ENCODE peak calls at places on chromosomes 13 and 19, in six cellular contexts. One of them, this sample, is unnamed.

GRCh38 chr13:29529755-29530154 is 65.7 kb downstream of the SLC7A1 start:
- DNase-seq in astrocyte: no peak
- DNase-seq in PC-3: no peak
- DNase-seq in mammary epithelial cell: no peak
- DNase-seq in neural progenitor cell: no peak
- DNase-seq in GM12878: no peak
- DNase-seq in this sample: no peak

GRCh38 chr19:2136796-2137195 is 14.6 kb downstream of the AP3D1 start:
- DNase-seq in neural progenitor cell: no peak
- DNase-seq in PC-3: no peak
- DNase-seq in GM12878: no peak
- DNase-seq in astrocyte: no peak
- DNase-seq in mammary epithelial cell: no peak
- DNase-seq in this sample: no peak

GRCh38 chr13:48233886-48234488 is 981 bp downstream of the ITM2B start:
- DNase-seq in GM12878: peak; percentile 30
- DNase-seq in astrocyte: peak; percentile 55
- DNase-seq in mammary epithelial cell: no peak
- DNase-seq in PC-3: peak; percentile 29
- DNase-seq in neural progenitor cell: peak; percentile 26
- DNase-seq in this sample: no peak

GRCh38 chr13:94464771-94465170 is 14.7 kb downstream of the DCT start:
- DNase-seq in neural progenitor cell: no peak
- DNase-seq in mammary epithelial cell: no peak
- DNase-seq in GM12878: no peak
- DNase-seq in astrocyte: no peak
- DNase-seq in PC-3: no peak
- DNase-seq in this sample: no peak

GRCh38 chr13:108903613-108904012 is 274.2 kb downstream of the MYO16 start:
- DNase-seq in GM12878: no peak
- DNase-seq in PC-3: no peak
- DNase-seq in mammary epithelial cell: no peak
- DNase-seq in neural progenitor cell: no peak
- DNase-seq in astrocyte: no peak
- DNase-seq in this sample: no peak

GRCh38 chr19:13969897-13970296 is 17.6 kb downstream of the DCAF15 start:
- DNase-seq in PC-3: no peak
- DNase-seq in neural progenitor cell: no peak
- DNase-seq in astrocyte: no peak
- DNase-seq in GM12878: no peak
- DNase-seq in mammary epithelial cell: no peak
- DNase-seq in this sample: no peak

GRCh38 chr13:46866150-46866549 is 30.7 kb downstream of the HTR2A start:
- DNase-seq in neural progenitor cell: peak; percentile 4
- DNase-seq in mammary epithelial cell: peak; percentile 57
- DNase-seq in GM12878: no peak
- DNase-seq in PC-3: peak; percentile 48
- DNase-seq in astrocyte: peak; percentile 8
- DNase-seq in this sample: peak; percentile 2

GRCh38 chr13:76861859-76862258 is 24.3 kb downstream of the KCTD12 start:
- DNase-seq in GM12878: no peak
- DNase-seq in neural progenitor cell: no peak
- DNase-seq in astrocyte: no peak
- DNase-seq in PC-3: no peak
- DNase-seq in mammary epithelial cell: no peak
- DNase-seq in this sample: no peak

GRCh38 chr13:18951412-18951811 is 230.2 kb downstream of the TUBA3C start:
- DNase-seq in mammary epithelial cell: no peak
- DNase-seq in GM12878: no peak
- DNase-seq in neural progenitor cell: no peak
- DNase-seq in PC-3: no peak
- DNase-seq in astrocyte: no peak
- DNase-seq in this sample: no peak

GRCh38 chr19:23996549-23996948 is 81.9 kb downstream of the ZNF726 start:
- DNase-seq in mammary epithelial cell: no peak
- DNase-seq in PC-3: peak; percentile 20
- DNase-seq in neural progenitor cell: peak; percentile 23
- DNase-seq in GM12878: no peak
- DNase-seq in astrocyte: no peak
- DNase-seq in this sample: no peak

GRCh38 chr19:27672309-27673047 is 1540.5 kb downstream of the UQCRFS1 start:
- DNase-seq in mammary epithelial cell: no peak
- DNase-seq in astrocyte: no peak
- DNase-seq in PC-3: no peak
- DNase-seq in GM12878: no peak
- DNase-seq in neural progenitor cell: no peak
- DNase-seq in this sample: no peak

GRCh38 chr19:5080030-5080644 is 111.2 kb downstream of the KDM4B start:
- DNase-seq in PC-3: no peak
- DNase-seq in neural progenitor cell: no peak
- DNase-seq in astrocyte: no peak
- DNase-seq in GM12878: no peak
- DNase-seq in mammary epithelial cell: no peak
- DNase-seq in this sample: no peak

GRCh38 chr13:72198967-72199601 is 332.1 kb upstream of the DACH1 start:
- DNase-seq in astrocyte: no peak
- DNase-seq in neural progenitor cell: no peak
- DNase-seq in mammary epithelial cell: no peak
- DNase-seq in GM12878: no peak
- DNase-seq in PC-3: no peak
- DNase-seq in this sample: no peak

GRCh38 chr19:2123682-2124387 is 27.1 kb downstream of the IZUMO4 start:
- DNase-seq in PC-3: no peak
- DNase-seq in neural progenitor cell: peak; percentile 77
- DNase-seq in astrocyte: no peak
- DNase-seq in mammary epithelial cell: no peak
- DNase-seq in GM12878: no peak
- DNase-seq in this sample: no peak

GRCh38 chr13:108786578-108787100 is 157.2 kb downstream of the MYO16 start:
- DNase-seq in astrocyte: no peak
- DNase-seq in neural progenitor cell: peak; percentile 20
- DNase-seq in GM12878: no peak
- DNase-seq in PC-3: no peak
- DNase-seq in mammary epithelial cell: no peak
- DNase-seq in this sample: no peak

GRCh38 chr19:45469835-45470146 is 2.0 kb downstream of the FOSB start:
- DNase-seq in mammary epithelial cell: no peak
- DNase-seq in GM12878: no peak
- DNase-seq in PC-3: no peak
- DNase-seq in neural progenitor cell: no peak
- DNase-seq in astrocyte: no peak
- DNase-seq in this sample: no peak

GRCh38 chr13:74052402-74052928 is 81.7 kb downstream of the KLF12 start:
- DNase-seq in mammary epithelial cell: no peak
- DNase-seq in neural progenitor cell: no peak
- DNase-seq in astrocyte: no peak
- DNase-seq in PC-3: no peak
- DNase-seq in GM12878: no peak
- DNase-seq in this sample: no peak
- H3K79me2 ChIP-seq in mammary epithelial cell: peaks cover 71% of the 10 kb centered on the region
- H3K79me2 ChIP-seq in neural progenitor cell: peaks cover 10% of the 10 kb centered on the region
- H3K79me2 ChIP-seq in astrocyte: peaks cover 93% of the 10 kb centered on the region
- H3K79me2 ChIP-seq in PC-3: no peaks in the 10 kb centered on the region
- H3K79me2 ChIP-seq in GM12878: no peaks in the 10 kb centered on the region
- H3K79me2 ChIP-seq in this sample: peaks cover 9% of the 10 kb centered on the region

GRCh38 chr13:112982281-112983041 is 13.4 kb downstream of the MCF2L start:
- DNase-seq in astrocyte: no peak
- DNase-seq in GM12878: no peak
- DNase-seq in neural progenitor cell: no peak
- DNase-seq in PC-3: no peak
- DNase-seq in mammary epithelial cell: no peak
- DNase-seq in this sample: no peak
- H3K9ac ChIP-seq in astrocyte: no peak overlapping the region
- H3K9ac ChIP-seq in GM12878: no peak overlapping the region
- H3K9ac ChIP-seq in neural progenitor cell: no peak overlapping the region
- H3K9ac ChIP-seq in PC-3: no peak overlapping the region
- H3K9ac ChIP-seq in mammary epithelial cell: no peak overlapping the region
- H3K9ac ChIP-seq in this sample: no peak overlapping the region

GRCh38 chr13:60720590-60720989 is 323.6 kb downstream of the TDRD3 start:
- DNase-seq in mammary epithelial cell: no peak
- DNase-seq in GM12878: no peak
- DNase-seq in neural progenitor cell: no peak
- DNase-seq in PC-3: no peak
- DNase-seq in astrocyte: no peak
- DNase-seq in this sample: no peak

GRCh38 chr13:60721063-60721462 is 324.0 kb downstream of the TDRD3 start:
- DNase-seq in mammary epithelial cell: no peak
- DNase-seq in neural progenitor cell: no peak
- DNase-seq in astrocyte: no peak
- DNase-seq in GM12878: no peak
- DNase-seq in PC-3: no peak
- DNase-seq in this sample: no peak

DNA sequence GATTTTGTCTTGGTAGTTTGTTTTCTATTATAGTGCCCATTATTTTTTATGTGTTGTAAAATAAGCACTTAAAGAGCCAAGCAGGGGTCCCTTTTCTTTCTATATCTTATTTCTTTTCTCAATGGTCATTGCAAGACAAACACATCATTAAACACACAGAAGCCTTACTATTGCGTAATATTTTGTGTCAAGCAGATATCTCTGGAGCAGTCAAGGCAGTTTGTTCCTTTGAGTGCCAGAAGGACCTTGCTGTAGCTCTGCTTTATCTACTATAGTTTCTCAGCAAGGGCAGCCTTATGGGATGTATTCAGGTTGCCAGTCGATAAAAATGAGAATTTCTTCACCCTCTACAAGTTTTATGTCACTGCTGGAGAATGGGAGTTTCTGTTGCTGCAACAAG is 319.3 kb downstream of the TDRD3 start:
- DNase-seq in PC-3: no peak
- DNase-seq in astrocyte: no peak
- DNase-seq in GM12878: no peak
- DNase-seq in mammary epithelial cell: no peak
- DNase-seq in neural progenitor cell: no peak
- DNase-seq in this sample: no peak
- H3K4me3 ChIP-seq in PC-3: no peak overlapping the region
- H3K4me3 ChIP-seq in astrocyte: no peak overlapping the region
- H3K4me3 ChIP-seq in GM12878: no peak overlapping the region
- H3K4me3 ChIP-seq in mammary epithelial cell: no peak overlapping the region
- H3K4me3 ChIP-seq in neural progenitor cell: no peak overlapping the region
- H3K4me3 ChIP-seq in this sample: no peak overlapping the region

DNA sequence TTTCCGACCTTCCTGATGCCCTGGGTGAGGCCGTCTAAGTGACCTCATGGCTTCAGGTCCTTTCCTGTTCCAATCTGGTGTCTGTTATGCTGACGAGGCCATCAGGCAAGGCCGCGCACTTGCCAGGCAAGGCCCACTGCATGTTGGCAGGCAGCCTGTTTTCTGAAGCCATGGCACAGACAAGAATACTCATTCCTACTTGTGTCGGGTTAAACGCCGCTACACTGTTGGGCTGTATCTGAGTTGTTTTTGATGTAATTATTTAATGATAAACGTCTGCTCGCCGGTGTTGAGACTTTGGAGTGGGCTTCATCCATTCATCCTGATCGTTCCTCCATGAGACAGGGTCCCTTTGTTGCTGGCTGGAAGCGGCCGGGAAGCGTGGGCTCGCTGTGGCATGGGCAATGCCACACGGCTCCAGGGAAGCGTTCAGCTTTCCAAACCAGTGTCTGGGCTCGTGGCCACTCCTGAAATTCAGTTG is 92.1 kb downstream of the ATP11A start:
- DNase-seq in PC-3: no peak
- DNase-seq in GM12878: no peak
- DNase-seq in neural progenitor cell: no peak
- DNase-seq in mammary epithelial cell: peak; percentile 30
- DNase-seq in astrocyte: peak; percentile 56
- DNase-seq in this sample: no peak
- H3K79me2 ChIP-seq in PC-3: no peaks in the 10 kb centered on the region
- H3K79me2 ChIP-seq in GM12878: no peaks in the 10 kb centered on the region
- H3K79me2 ChIP-seq in neural progenitor cell: peaks cover 21% of the 10 kb centered on the region
- H3K79me2 ChIP-seq in mammary epithelial cell: peaks cover 4% of the 10 kb centered on the region
- H3K79me2 ChIP-seq in astrocyte: no peaks in the 10 kb centered on the region
- H3K79me2 ChIP-seq in this sample: no peaks in the 10 kb centered on the region

This sample was measured in keratinocyte.